ENCODE peak calls at places on chromosomes 11 and 22, in six cellular contexts. B, C, R, K, Y and E are unnamed samples.

GRCh38 chr11:61061081-61061826 is 41.0 kb upstream of the CD5 start:
- DNase-seq in Y (peak), B (peak), K (no peak), R (no peak), C (peak), E (no peak)

GRCh38 chr11:68872216-68873003 is 30.7 kb upstream of the CPT1A start:
- DNase-seq in B (no peak), R (no peak), K (no peak), Y (no peak), C (no peak), E (no peak)

GRCh38 chr11:9250139-9250582 is 15.0 kb downstream of the DENND5A start:
- DNase-seq in R (no peak), C (no peak), B (peak), K (no peak), Y (peak), E (no peak)

GRCh38 chr22:20940904-20941385 is 23.7 kb downstream of the CRKL start:
- DNase-seq in C (no peak), K (no peak), B (no peak), R (no peak), Y (no peak), E (no peak)

GRCh38 chr11:86097965-86098364 is 29.1 kb upstream of the PICALM start:
- DNase-seq in C (no peak), K (no peak), R (no peak), Y (no peak), B (no peak), E (no peak)

GRCh38 chr11:87432006-87432405 is 394.3 kb downstream of the TMEM135 start:
- DNase-seq in K (no peak), R (no peak), Y (peak), B (no peak), C (no peak), E (no peak)

GRCh38 chr11:10899542-10899830 is 41.6 kb upstream of the ZBED5 start:
- DNase-seq in B (no peak), C (no peak), K (peak), Y (no peak), R (peak), E (peak)

GRCh38 chr11:62665630-62666258 is 632 bp downstream of the CSKMT start:
- DNase-seq in R (peak), Y (no peak), B (peak), C (no peak), K (peak), E (peak)

GRCh38 chr11:128226106-128226716 is 361.1 kb downstream of the ETS1 start:
- DNase-seq in C (no peak), B (no peak), K (no peak), Y (no peak), R (no peak), E (no peak)

GRCh38 chr11:20029193-20029592 is 131.1 kb downstream of the DBX1 start:
- DNase-seq in C (no peak), K (no peak), Y (no peak), R (no peak), B (no peak), E (no peak)

GRCh38 chr11:32090774-32091370 is at the start of gene RCN1:
- DNase-seq in B (peak), Y (peak), R (peak), K (peak), C (peak), E (peak)

GRCh38 chr11:76810151-76810853 is 27.1 kb downstream of the TSKU start:
- DNase-seq in Y (peak), C (peak), R (peak), K (no peak), B (no peak), E (peak)

GRCh38 chr22:27122561-27122960 is 465.2 kb downstream of the MIAT start:
- DNase-seq in K (no peak), R (no peak), Y (no peak), C (no peak), B (no peak), E (no peak)

GRCh38 chr11:14445542-14446530 is 53.8 kb downstream of the COPB1 start:
- DNase-seq in K (no peak), Y (peak), C (no peak), R (no peak), B (no peak), E (no peak)

GRCh38 chr22:39349967-39350802 is at the start of gene SYNGR1:
- DNase-seq in K (no peak), R (peak), C (no peak), Y (no peak), B (no peak), E (peak)

GRCh38 chr22:45563362-45564040 is 60.8 kb downstream of the FBLN1 start:
- DNase-seq in Y (no peak), K (no peak), C (no peak), B (no peak), R (no peak), E (no peak)

GRCh38 chr11:68033708-68034045 is 3.2 kb downstream of the NDUFS8 start:
- DNase-seq in C (no peak), R (no peak), B (no peak), Y (no peak), K (no peak), E (no peak)